ENCODE peak calls at places on chromosomes 12 and 14, in nine cellular contexts. H is SK-N-SH; G is endodermal cell; M is mammary epithelial cell; V is ovary; D is vagina; T is CD8-positive, alpha-beta T cell; R is lung; P is WERI-Rb-1. S is an unnamed sample. For H3K27me3, the result is how much of the 10 kb centered on the place peaks cover.

GRCh38 chr12:50019524-50019923 is 5.8 kb downstream of the RACGAP1 start:
- DNase-seq in H (no peak), G (no peak), M (no peak), V (no peak), D (no peak), T (no peak), R (no peak), P (no peak), S (no peak)

GRCh38 chr12:93137656-93138612 is 208.8 kb upstream of the EEA1 start:
- DNase-seq in H (no peak), G (no peak), M (peak), V (no peak), D (no peak), T (no peak), R (no peak), P (no peak), S (no peak)

GRCh38 chr14:105034314-105035039 is 13.6 kb upstream of the CDCA4 start:
- DNase-seq in H (no peak), G (no peak), M (no peak), V (no peak), D (no peak), T (no peak), R (no peak), P (no peak), S (no peak)

GRCh38 chr12:32367381-32367780 is 32.0 kb upstream of the FGD4 start:
- DNase-seq in H (no peak), G (peak), M (no peak), V (no peak), D (no peak), T (no peak), R (no peak), P (no peak), S (no peak)

GRCh38 chr12:94193168-94193567 is 44.8 kb downstream of the PLXNC1 start:
- DNase-seq in H (no peak), G (no peak), M (no peak), V (no peak), D (no peak), T (no peak), R (no peak), P (no peak), S (no peak)

GRCh38 chr14:61889914-61890351 is 127.7 kb downstream of the SNAPC1 start:
- DNase-seq in H (no peak), G (no peak), M (no peak), V (no peak), D (no peak), T (no peak), R (no peak), P (no peak), S (no peak)

GRCh38 chr14:50064993-50065392 is 51.4 kb downstream of the VCPKMT start:
- DNase-seq in H (no peak), G (no peak), M (peak), V (no peak), D (no peak), T (peak), R (peak), P (no peak), S (no peak)

GRCh38 chr12:26017484-26018211 is 59.2 kb downstream of the RASSF8 start:
- DNase-seq in H (peak), G (peak), M (peak), V (no peak), D (no peak), T (no peak), R (no peak), P (peak), S (no peak)

GRCh38 chr12:89370850-89371249 is 18.5 kb upstream of the DUSP6 start:
- DNase-seq in H (no peak), G (no peak), M (peak), V (no peak), D (no peak), T (no peak), R (no peak), P (peak), S (no peak)

GRCh38 chr14:35351897-35352273 is 52.7 kb downstream of the NFKBIA start:
- DNase-seq in H (no peak), G (peak), M (no peak), V (no peak), D (no peak), T (no peak), R (no peak), P (no peak), S (no peak)

GRCh38 chr14:35349966-35350365 is 54.6 kb downstream of the NFKBIA start:
- DNase-seq in H (no peak), G (peak), M (no peak), V (no peak), D (no peak), T (no peak), R (no peak), P (no peak), S (no peak)

GRCh38 chr14:35351497-35351896 is 53.1 kb downstream of the NFKBIA start:
- DNase-seq in H (no peak), G (no peak), M (no peak), V (no peak), D (no peak), T (no peak), R (no peak), P (no peak), S (no peak)

GRCh38 chr14:35347323-35348043 is 55.3 kb downstream of the PSMA6 start:
- DNase-seq in H (peak), G (peak), M (no peak), V (peak), D (no peak), T (no peak), R (no peak), P (no peak), S (no peak)

DNA sequence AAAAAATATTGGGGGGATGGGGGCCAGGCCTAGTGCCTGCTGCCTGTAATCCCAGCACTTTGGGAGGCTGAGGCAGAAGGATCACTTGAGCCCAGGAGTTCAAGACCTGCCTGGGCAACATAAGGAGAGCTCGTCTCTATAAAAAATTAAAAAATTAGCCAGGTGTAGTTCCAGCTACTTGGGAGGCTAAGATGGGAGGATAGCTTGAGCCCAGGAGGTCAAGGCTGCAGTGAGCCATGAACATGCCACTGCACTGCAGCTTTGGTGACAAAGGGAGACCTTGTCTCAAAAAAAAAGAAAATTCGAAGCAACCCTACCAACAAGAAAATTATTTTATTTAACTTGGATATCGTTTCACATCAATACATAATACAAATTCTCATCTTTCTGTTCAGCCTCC is 55.1 kb downstream of the NFKBIA start:
- DNase-seq in H (no peak), G (no peak), M (no peak), V (no peak), D (no peak), T (no peak), R (no peak), P (no peak), S (no peak)
- H3K4me3 ChIP-seq in H (no peak), G (no peak), M (no peak), V (no peak), D (no peak), T (no peak), R (no peak), P (no peak), S (no peak)

GRCh38 chr12:52715416-52715815 is 12.1 kb upstream of the KRT77 start:
- DNase-seq in H (peak), G (peak), M (peak), V (no peak), D (no peak), T (no peak), R (no peak), P (peak), S (no peak)
- H3K27me3 ChIP-seq in H (under half), G (half or more), M (under half), V (under half), D (under half), T (under half), R (under half), P (half or more), S (under half)

DNA sequence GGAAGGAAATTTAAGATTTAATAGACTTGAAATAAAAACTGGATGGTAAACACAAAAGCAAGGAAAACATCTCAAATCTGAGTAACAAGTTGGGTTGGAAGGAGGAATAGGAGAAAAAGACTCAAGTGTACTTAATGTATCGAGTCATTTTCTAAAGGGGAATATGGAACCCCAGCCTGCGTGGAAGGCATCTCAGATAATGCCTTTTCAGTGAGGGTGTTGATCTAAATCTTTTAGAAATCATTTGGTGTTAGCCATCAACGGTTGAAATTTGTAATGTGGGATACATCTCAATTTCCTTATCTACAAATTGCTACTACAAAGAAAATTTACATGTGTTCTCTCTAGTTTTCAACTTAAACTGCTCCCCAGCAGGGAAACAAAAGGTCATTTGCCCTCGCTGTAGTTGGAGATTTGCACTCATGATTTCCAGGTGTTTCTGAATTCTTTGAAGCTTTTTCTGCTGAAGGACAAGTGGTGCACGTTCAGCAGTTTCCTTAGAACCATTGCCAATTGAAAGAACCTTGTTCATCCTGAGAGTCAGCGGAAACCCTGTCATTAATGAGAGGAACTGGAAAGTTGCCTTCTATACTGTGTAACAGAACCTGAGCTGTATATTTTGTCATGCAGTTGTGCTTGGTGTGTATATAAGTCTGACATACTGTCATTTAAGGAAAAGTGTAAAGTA is 2.2 kb downstream of the PCBP2 start:
- DNase-seq in H (no peak), G (no peak), M (no peak), V (no peak), D (no peak), T (no peak), R (no peak), P (no peak), S (no peak)
- H3K4me3 ChIP-seq in H (peak), G (peak), M (no peak), V (no peak), D (peak), T (no peak), R (no peak), P (peak), S (peak)

GRCh38 chr12:3600951-3601350 is 109.9 kb downstream of the PRMT8 start:
- DNase-seq in H (no peak), G (no peak), M (no peak), V (no peak), D (no peak), T (no peak), R (no peak), P (no peak), S (no peak)

GRCh38 chr12:3603576-3603975 is 112.6 kb downstream of the PRMT8 start:
- DNase-seq in H (no peak), G (peak), M (no peak), V (no peak), D (no peak), T (no peak), R (no peak), P (no peak), S (no peak)

GRCh38 chr12:3602488-3602887 is 111.5 kb downstream of the PRMT8 start:
- DNase-seq in H (no peak), G (no peak), M (no peak), V (no peak), D (no peak), T (no peak), R (no peak), P (no peak), S (no peak)

GRCh38 chr12:3600039-3600720 is 109.2 kb downstream of the PRMT8 start:
- DNase-seq in H (peak), G (peak), M (peak), V (no peak), D (no peak), T (no peak), R (no peak), P (peak), S (no peak)

GRCh38 chr12:3601466-3602150 is 110.6 kb downstream of the PRMT8 start:
- DNase-seq in H (no peak), G (no peak), M (no peak), V (no peak), D (no peak), T (no peak), R (no peak), P (no peak), S (no peak)
- H3K27me3 ChIP-seq in H (under half), G (under half), M (under half), V (under half), D (under half), T (under half), R (under half), P (under half), S (under half)

DNA sequence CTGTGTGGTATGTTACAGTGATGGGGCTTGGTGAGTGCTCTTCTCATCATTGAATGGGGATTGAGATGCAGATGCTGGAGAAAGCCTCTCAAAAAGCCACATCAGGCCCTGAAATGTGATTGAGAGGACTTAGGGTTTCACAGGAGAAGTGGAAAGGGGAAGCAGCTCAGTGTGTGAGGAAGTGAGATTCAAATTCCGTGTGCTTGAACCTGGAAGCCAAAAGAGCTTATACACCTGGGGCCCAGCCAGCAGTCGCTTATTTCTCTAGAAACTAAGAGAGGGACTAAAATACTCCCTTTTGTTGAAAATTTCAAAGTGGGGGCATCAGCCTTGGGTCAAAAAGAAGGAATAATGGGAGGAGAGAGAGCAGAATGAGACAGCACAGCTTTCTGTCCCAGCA is 39.1 kb upstream of the GZMB start:
- DNase-seq in H (no peak), G (no peak), M (no peak), V (no peak), D (no peak), T (no peak), R (no peak), P (no peak), S (no peak)
- H3K4me3 ChIP-seq in H (no peak), G (no peak), M (no peak), V (no peak), D (no peak), T (peak), R (no peak), P (no peak), S (no peak)

GRCh38 chr12:54593716-54594115 is 5.3 kb upstream of the PPP1R1A start:
- DNase-seq in H (no peak), G (no peak), M (no peak), V (no peak), D (no peak), T (no peak), R (no peak), P (no peak), S (no peak)
- H3K27me3 ChIP-seq in H (half or more), G (under half), M (under half), V (under half), D (under half), T (under half), R (under half), P (under half), S (under half)

GRCh38 chr14:53955671-53956426 is 776 bp downstream of the BMP4 start:
- DNase-seq in H (no peak), G (peak), M (no peak), V (peak), D (no peak), T (no peak), R (peak), P (no peak), S (no peak)
- H3K4me3 ChIP-seq in H (no peak), G (peak), M (peak), V (peak), D (peak), T (peak), R (peak), P (no peak), S (peak)

GRCh38 chr12:54001283-54002187 is 1.6 kb downstream of the HOXC9 start:
- DNase-seq in H (no peak), G (no peak), M (no peak), V (no peak), D (no peak), T (no peak), R (no peak), P (no peak), S (no peak)
- H3K27me3 ChIP-seq in H (under half), G (half or more), M (under half), V (under half), D (under half), T (half or more), R (under half), P (under half), S (under half)

GRCh38 chr14:64394423-64394822 is 6.3 kb downstream of the MTHFD1 start:
- DNase-seq in H (no peak), G (no peak), M (no peak), V (no peak), D (no peak), T (no peak), R (no peak), P (no peak), S (no peak)
- H3K4me3 ChIP-seq in H (no peak), G (no peak), M (no peak), V (no peak), D (no peak), T (no peak), R (no peak), P (no peak), S (no peak)

S was measured in thoracic aorta.